ENCODE peak calls at places on chromosomes 12 and 14, in six cellular contexts. I is NB4, Z is A549, C is endothelial cell of umbilical vein, N is K562, F is GM12878. R is an unnamed sample.

GRCh38 chr14:26930576-26930975 is 332.7 kb upstream of the NOVA1 start:
- DNase-seq in I (no peak), Z (no peak), C (no peak), N (no peak), F (no peak), R (no peak)

GRCh38 chr12:117350140-117350539 is 11.3 kb downstream of the NOS1 start:
- DNase-seq in I (no peak), Z (no peak), C (no peak), N (no peak), F (no peak), R (no peak)

GRCh38 chr12:108833355-108833733 is 24.0 kb downstream of the SSH1 start:
- DNase-seq in I (no peak), Z (peak), C (peak), N (no peak), F (no peak), R (no peak)

GRCh38 chr12:51829641-51830040 is 18.9 kb downstream of the FIGNL2 start:
- DNase-seq in I (no peak), Z (no peak), C (no peak), N (no peak), F (no peak), R (no peak)

GRCh38 chr12:92224685-92225331 is 79.2 kb upstream of the BTG1 start:
- DNase-seq in I (no peak), Z (peak), C (peak), N (peak), F (no peak), R (no peak)

GRCh38 chr12:90922068-90922743 is 32.8 kb downstream of the CCER1 start:
- DNase-seq in I (no peak), Z (no peak), C (peak), N (no peak), F (no peak), R (no peak)

GRCh38 chr12:111444706-111445310 is 39.1 kb downstream of the SH2B3 start:
- DNase-seq in I (peak), Z (no peak), C (no peak), N (no peak), F (peak), R (no peak)

GRCh38 chr12:93857279-93857894 is 180.2 kb downstream of the CRADD start:
- DNase-seq in I (peak), Z (peak), C (no peak), N (no peak), F (no peak), R (no peak)

GRCh38 chr12:64670856-64671639 is 60.8 kb downstream of the RASSF3 start:
- DNase-seq in I (no peak), Z (peak), C (peak), N (no peak), F (no peak), R (no peak)

DNA sequence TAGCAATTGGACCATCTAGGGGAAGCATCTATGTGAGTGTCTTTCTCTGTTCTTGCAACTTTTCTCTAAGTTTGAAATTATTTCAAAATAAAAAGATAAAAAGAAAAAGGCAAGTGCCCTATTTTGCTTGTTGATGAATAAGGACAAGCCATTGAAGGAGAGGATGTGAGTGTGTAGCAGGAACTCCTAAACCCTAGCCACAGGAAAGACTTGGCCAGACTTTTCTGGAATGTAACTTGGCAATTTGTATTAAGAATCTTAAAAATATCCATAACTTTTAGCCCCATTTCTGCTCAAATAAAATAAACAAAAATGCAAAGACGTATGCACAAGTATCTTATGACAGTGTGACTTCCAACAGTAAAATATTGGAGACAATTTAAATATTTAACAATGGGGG is 279.5 kb downstream of the CACNA1C start:
- DNase-seq in I (no peak), Z (no peak), C (peak), N (no peak), F (no peak), R (no peak)
- TF ChIP-seq MYC in I (no peak), Z (no peak), C (no peak), N (no peak), F (no peak), R (no peak)

GRCh38 chr14:35361141-35361480 is 43.4 kb downstream of the NFKBIA start:
- DNase-seq in I (no peak), Z (no peak), C (no peak), N (no peak), F (no peak), R (no peak)
- TF ChIP-seq MYC in I (no peak), Z (no peak), C (no peak), N (no peak), F (no peak), R (no peak)

DNA sequence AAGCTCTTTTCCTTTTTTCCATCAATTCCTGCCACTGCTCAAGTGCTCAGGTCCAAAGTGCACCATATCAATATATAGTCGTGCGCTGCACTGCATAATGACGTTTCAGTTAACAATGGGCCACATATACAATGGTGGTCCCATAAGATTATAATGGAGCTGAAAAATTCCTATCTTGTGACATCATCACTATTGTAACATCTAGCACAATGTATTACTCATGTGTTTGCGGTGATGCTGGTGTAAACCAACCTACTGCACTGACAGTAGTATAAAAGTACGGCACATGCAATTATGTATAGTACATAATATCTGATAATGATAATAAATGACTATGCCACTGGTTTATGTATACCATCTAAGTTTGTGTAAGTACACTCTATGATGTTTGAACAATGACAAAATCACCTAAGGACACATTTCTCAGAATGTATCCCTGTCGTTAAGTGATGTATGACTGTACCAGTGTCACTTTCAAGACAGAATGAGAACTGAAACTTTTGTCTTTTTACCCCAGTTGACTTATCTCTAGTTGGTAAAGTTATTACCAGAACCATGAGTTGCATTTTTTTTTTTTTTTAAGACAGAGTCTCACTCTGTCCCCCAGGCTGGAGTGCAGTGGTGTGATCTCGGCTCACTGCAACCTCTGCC is 53.7 kb upstream of the INSM2 start:
- DNase-seq in I (no peak), Z (no peak), C (no peak), N (no peak), F (peak), R (no peak)
- TF ChIP-seq MYC in I (no peak), Z (no peak), C (no peak), N (no peak), F (no peak), R (no peak)

GRCh38 chr14:87996276-87996592 is 3.3 kb upstream of the GALC start:
- DNase-seq in I (no peak), Z (no peak), C (no peak), N (no peak), F (no peak), R (peak)

GRCh38 chr14:87995500-87996275 is 2.7 kb upstream of the GALC start:
- DNase-seq in I (peak), Z (no peak), C (no peak), N (no peak), F (no peak), R (peak)

GRCh38 chr14:87992720-87993484 is at the start of gene GALC:
- DNase-seq in I (peak), Z (peak), C (peak), N (peak), F (peak), R (no peak)

GRCh38 chr14:87993485-87993809 is 465 bp upstream of the GALC start:
- DNase-seq in I (no peak), Z (no peak), C (no peak), N (no peak), F (no peak), R (no peak)

DNA sequence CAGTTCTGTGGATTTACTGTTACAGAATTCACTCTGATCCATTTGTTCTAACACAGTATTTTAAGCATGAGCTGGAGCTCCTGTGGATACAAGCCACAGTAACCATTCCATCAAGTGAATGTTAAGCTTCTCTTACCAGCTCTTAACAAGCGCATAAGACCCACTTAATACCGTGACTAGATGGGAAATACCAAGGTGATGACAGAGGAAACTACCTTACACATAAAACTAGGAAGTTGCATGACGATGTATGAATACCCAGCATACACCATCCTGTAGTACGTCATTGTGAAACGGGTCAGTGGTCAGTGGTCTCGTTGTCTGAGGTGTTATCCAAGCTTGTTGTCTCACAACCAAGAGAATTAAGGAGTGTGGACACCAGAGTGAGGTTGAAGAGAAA is 2.0 kb upstream of the GALC start:
- DNase-seq in I (no peak), Z (no peak), C (no peak), N (no peak), F (peak), R (peak)
- TF ChIP-seq MYC in I (no peak), Z (no peak), C (no peak), N (no peak), F (no peak), R (no peak)

GRCh38 chr14:50550294-50550693 is 9.7 kb upstream of the ATL1 start:
- DNase-seq in I (no peak), Z (no peak), C (no peak), N (no peak), F (no peak), R (no peak)

GRCh38 chr14:50541159-50541567 is 8.8 kb upstream of the MAP4K5 start:
- DNase-seq in I (no peak), Z (no peak), C (no peak), N (no peak), F (no peak), R (no peak)

GRCh38 chr14:50542941-50543418 is 10.6 kb upstream of the MAP4K5 start:
- DNase-seq in I (peak), Z (peak), C (peak), N (peak), F (no peak), R (peak)

GRCh38 chr14:50544911-50545310 is 12.5 kb upstream of the MAP4K5 start:
- DNase-seq in I (no peak), Z (no peak), C (no peak), N (no peak), F (no peak), R (no peak)

GRCh38 chr14:50545618-50546017 is 13.2 kb upstream of the MAP4K5 start:
- DNase-seq in I (no peak), Z (no peak), C (no peak), N (no peak), F (no peak), R (peak)
- TF ChIP-seq MYC in I (no peak), Z (no peak), C (no peak), N (no peak), F (no peak), R (no peak)

DNA sequence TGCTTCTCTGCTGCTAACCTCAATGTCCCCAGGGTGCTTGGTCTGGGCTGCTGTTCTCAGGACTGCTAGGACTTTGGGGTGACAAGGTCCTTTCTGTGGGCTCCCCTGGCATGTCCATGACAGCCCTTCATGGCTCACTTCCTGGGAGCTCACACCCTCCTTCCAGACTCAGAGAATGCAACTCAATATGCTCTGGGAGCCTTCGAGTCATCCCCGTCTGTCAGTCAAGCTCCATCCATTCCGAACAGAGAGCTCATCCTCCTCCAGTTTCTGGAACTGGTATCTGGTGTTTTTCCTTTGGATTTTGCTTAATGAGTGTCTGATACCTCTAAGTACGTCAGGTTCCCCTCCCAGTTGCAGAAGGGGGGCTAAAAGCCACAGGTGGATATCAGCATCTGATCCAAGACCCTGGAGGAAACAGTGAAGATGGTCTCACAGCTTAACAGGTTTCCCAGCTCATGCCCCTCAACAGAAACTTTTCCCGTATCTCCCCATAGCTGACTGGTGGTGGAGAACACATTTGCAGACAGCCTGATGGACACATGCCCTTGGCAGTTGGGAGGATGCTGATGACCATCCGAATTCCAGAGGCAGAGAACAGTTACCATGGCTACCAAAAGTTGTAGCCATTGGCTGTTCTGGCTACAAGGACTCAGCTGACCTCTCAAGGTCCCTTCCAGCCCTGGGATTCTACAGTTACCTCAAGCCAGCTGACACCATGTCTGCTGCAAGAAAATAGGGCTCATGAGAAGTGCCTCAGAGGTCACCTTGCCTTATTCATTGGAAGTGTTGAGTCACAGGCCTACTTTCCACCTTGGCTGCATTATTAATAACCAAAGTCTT is 9.5 kb upstream of the RAB35 start:
- DNase-seq in I (no peak), Z (no peak), C (no peak), N (no peak), F (no peak), R (no peak)
- TF ChIP-seq MYC in I (no peak), Z (no peak), C (no peak), N (no peak), F (no peak), R (no peak)

R was measured in HepG2.